ENCODE peak calls at places on chromosomes 7 and 10, in seven cellular contexts. D, L, I, P, U, E and C are unnamed samples.

GRCh38 chr7:55473935-55474334 is 98.4 kb downstream of the VOPP1 start:
- DNase-seq in E (no peak), P (no peak), L (peak; percentile 15), U (no peak), D (peak; percentile 72), I (no peak), C (no peak)

GRCh38 chr10:114397651-114398145 is 6.6 kb downstream of the AFAP1L2 start:
- DNase-seq in E (peak; percentile 33), I (no peak), P (peak; percentile 59), L (no peak), D (no peak), U (no peak), C (no peak)

GRCh38 chr10:31153692-31154091 is 122.0 kb upstream of the ZNF438 start:
- DNase-seq in P (no peak), E (no peak), D (no peak), U (no peak), I (no peak), L (no peak), C (no peak)

GRCh38 chr10:44206127-44206818 is 178.6 kb downstream of the CXCL12 start:
- DNase-seq in I (no peak), U (no peak), P (peak; percentile 57), D (no peak), L (no peak), E (no peak), C (peak; percentile 59)

GRCh38 chr10:119374236-119374635 is 166.9 kb downstream of the GRK5 start:
- DNase-seq in E (no peak), L (no peak), P (no peak), D (no peak), I (no peak), U (no peak), C (no peak)

GRCh38 chr7:4830176-4830575 is 31.7 kb downstream of the PAPOLB start:
- DNase-seq in L (peak; percentile 71), P (peak; percentile 74), I (peak; percentile 63), U (peak; percentile 38), E (peak; percentile 69), D (no peak), C (peak; percentile 22)

GRCh38 chr7:134891262-134892001 is 94.9 kb upstream of the AGBL3 start:
- DNase-seq in D (peak; percentile 95), E (no peak), P (peak; percentile 97), I (peak; percentile 88), U (peak; percentile 77), L (peak; percentile 38), C (peak; percentile 94)

GRCh38 chr10:71035511-71036278 is 147.3 kb upstream of the PCBD1 start:
- DNase-seq in L (no peak), U (no peak), P (no peak), D (no peak), I (no peak), E (no peak), C (no peak)

GRCh38 chr7:27225005-27225934 is 17.3 kb upstream of the EVX1 start:
- DNase-seq in P (no peak), E (no peak), D (peak; percentile 84), L (no peak), I (no peak), U (no peak), C (no peak)

GRCh38 chr10:129851941-129852650 is 112.0 kb downstream of the EBF3 start:
- DNase-seq in U (no peak), E (no peak), I (no peak), L (no peak), D (peak; percentile 64), P (no peak), C (no peak)

GRCh38 chr10:69956833-69957230 is 95.8 kb upstream of the MACROH2A2 start:
- DNase-seq in D (no peak), E (no peak), U (no peak), I (no peak), P (no peak), L (no peak), C (no peak)

GRCh38 chr7:76506081-76506440 is 4.3 kb upstream of the UPK3B start:
- DNase-seq in I (no peak), L (no peak), D (no peak), P (no peak), E (no peak), U (no peak), C (no peak)

GRCh38 chr7:122303522-122303970 is 1.0 kb downstream of the FEZF1 start:
- DNase-seq in L (no peak), E (no peak), P (no peak), D (no peak), U (no peak), I (no peak), C (no peak)

GRCh38 chr7:29968683-29969457 is 20.7 kb downstream of the SCRN1 start:
- DNase-seq in P (peak; percentile 62), E (no peak), L (no peak), U (no peak), D (no peak), I (no peak), C (no peak)

GRCh38 chr10:97635577-97635976 is 2.3 kb upstream of the MORN4 start:
- DNase-seq in P (no peak), I (no peak), L (no peak), D (no peak), E (no peak), U (no peak), C (no peak)

GRCh38 chr7:27709137-27710075 is 30.6 kb upstream of the TAX1BP1 start:
- DNase-seq in U (no peak), P (peak; percentile 83), L (no peak), D (no peak), E (no peak), I (no peak), C (no peak)

GRCh38 chr10:275680-276079 is 140.4 kb downstream of the ZMYND11 start:
- DNase-seq in I (no peak), E (no peak), L (peak; percentile 16), U (no peak), D (no peak), P (no peak), C (no peak)

GRCh38 chr7:115015619-115016018 is 93.7 kb downstream of the MDFIC start:
- DNase-seq in L (no peak), D (no peak), U (no peak), P (peak; percentile 75), E (no peak), I (no peak), C (peak; percentile 39)

GRCh38 chr10:71924771-71925170 is 39.4 kb upstream of the CHST3 start:
- DNase-seq in E (no peak), U (no peak), D (no peak), L (no peak), P (no peak), I (no peak), C (no peak)

GRCh38 chr10:18719811-18720210 is 60.6 kb downstream of the ARL5B start:
- DNase-seq in D (no peak), U (no peak), P (no peak), I (no peak), E (no peak), L (no peak), C (no peak)

GRCh38 chr7:91826377-91826776 is 54.1 kb downstream of the MTERF1 start:
- DNase-seq in D (no peak), U (no peak), E (no peak), P (no peak), L (no peak), I (no peak), C (no peak)

GRCh38 chr7:140698477-140698876 is 2.0 kb downstream of the NDUFB2 start:
- DNase-seq in P (no peak), I (no peak), L (no peak), D (no peak), U (no peak), E (no peak), C (no peak)
- H3K4me3 ChIP-seq in P (no peak overlapping the region), I (no peak overlapping the region), L (no peak overlapping the region), D (no peak overlapping the region), U (no peak overlapping the region), E (no peak overlapping the region), C (peak overlapping the region; percentile 90)

DNA sequence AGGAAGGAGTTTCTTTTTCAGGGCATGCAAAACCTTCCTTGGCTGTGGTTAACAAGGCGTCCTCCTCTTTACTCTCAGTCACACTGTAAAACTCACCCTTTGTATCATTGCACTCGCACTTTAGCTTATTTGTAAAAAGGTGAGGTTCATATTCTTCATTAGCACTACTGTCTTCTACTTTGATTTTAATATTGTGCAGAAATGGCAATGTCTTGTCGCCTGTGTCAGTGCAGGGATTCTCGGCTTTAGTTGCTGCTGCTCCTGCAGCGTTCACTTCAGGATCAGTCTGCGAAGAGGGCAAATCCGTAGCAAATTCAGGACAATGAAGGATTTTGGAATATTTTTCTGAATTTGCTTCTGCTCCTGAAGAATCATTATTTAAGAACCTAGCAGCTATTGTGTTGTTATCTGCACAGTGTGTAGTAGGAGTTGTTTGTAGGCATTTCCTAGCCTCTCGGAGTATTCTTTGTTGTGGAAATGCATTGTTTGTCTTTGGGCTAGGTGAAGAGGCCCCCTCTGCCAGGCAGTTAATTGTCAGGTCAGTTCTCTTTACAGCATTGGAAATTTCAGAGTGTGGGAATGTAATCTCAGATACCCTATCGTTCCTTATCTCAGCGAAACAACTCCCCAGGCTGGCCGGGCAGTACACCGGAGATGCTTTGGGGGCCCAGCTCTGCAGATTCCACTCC is 9.8 kb downstream of the SKIDA1 start:
- DNase-seq in I (no peak), E (no peak), P (no peak), D (no peak), U (no peak), L (no peak), C (no peak)
- H3K4me3 ChIP-seq in I (peak overlapping the region; percentile 58), E (no peak overlapping the region), P (peak overlapping the region; percentile 61), D (peak overlapping the region; percentile 63), U (peak overlapping the region; percentile 49), L (peak overlapping the region; percentile 76), C (peak overlapping the region; percentile 68)

GRCh38 chr7:66629659-66630058 is 978 bp downstream of the KCTD7 start:
- DNase-seq in U (no peak), D (no peak), E (no peak), L (no peak), P (no peak), I (no peak), C (no peak)

GRCh38 chr7:66629222-66629658 is 559 bp downstream of the KCTD7 start:
- DNase-seq in P (no peak), D (peak; percentile 87), E (peak; percentile 24), U (no peak), L (peak; percentile 27), I (no peak), C (no peak)

GRCh38 chr7:66628361-66629221 is at the start of gene KCTD7:
- DNase-seq in P (peak; percentile 99), I (peak; percentile 99), U (peak; percentile 94), L (peak; percentile 98), D (peak; percentile 99), E (peak; percentile 99), C (peak; percentile 85)

GRCh38 chr7:66631471-66631870 is 2.8 kb downstream of the KCTD7 start:
- DNase-seq in L (no peak), I (no peak), D (no peak), E (peak; percentile 26), U (no peak), P (no peak), C (no peak)

DNA sequence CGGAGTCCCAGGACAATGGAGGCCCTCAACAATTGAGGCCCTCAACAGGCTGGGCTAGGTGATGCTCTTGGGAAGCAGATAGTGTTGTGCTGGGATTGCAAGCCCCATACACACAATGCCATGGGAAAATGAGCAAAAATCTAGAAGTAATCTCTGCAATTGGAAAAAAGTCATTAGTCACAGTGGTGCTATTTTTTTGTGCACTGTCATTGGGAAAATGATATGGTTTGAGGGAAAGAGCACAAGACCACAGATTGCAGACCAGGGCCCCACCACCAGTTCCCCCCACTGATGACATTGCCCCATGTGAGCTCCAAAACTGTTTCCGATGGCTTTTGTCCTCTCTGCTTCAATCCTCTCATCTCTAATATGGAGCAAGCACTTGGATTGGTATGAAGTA is 1.8 kb downstream of the KCTD7 start:
- DNase-seq in E (no peak), D (no peak), P (no peak), I (no peak), U (no peak), L (no peak), C (no peak)
- H3K4me3 ChIP-seq in E (no peak overlapping the region), D (no peak overlapping the region), P (no peak overlapping the region), I (no peak overlapping the region), U (no peak overlapping the region), L (no peak overlapping the region), C (no peak overlapping the region)

GRCh38 chr7:127587663-127588018 is 570 bp upstream of the ARF5 start:
- DNase-seq in L (no peak), I (no peak), U (no peak), D (no peak), P (no peak), E (no peak), C (no peak)
- H3K4me3 ChIP-seq in L (peak overlapping the region; percentile 89), I (peak overlapping the region; percentile 96), U (peak overlapping the region; percentile 93), D (peak overlapping the region; percentile 98), P (peak overlapping the region; percentile 88), E (peak overlapping the region; percentile 81), C (peak overlapping the region; percentile 90)